ENCODE peak calls at places on chromosomes 11 and 22, in eight cellular contexts. One of them, this sample, is unnamed.

GRCh38 chr11:133476570-133477262 is 55.6 kb downstream of the OPCML start:
- DNase-seq in dorsolateral prefrontal cortex: no peak
- DNase-seq in skeletal muscle cell: no peak
- DNase-seq in hepatocyte: no peak
- DNase-seq in fibroblast of lung: no peak
- DNase-seq in heart left ventricle: no peak
- DNase-seq in colonic mucosa: no peak
- DNase-seq in GM06990: no peak
- DNase-seq in this sample: no peak

GRCh38 chr11:1239596-1240205 is 16.8 kb downstream of the MUC5B start:
- DNase-seq in fibroblast of lung: no peak
- DNase-seq in dorsolateral prefrontal cortex: no peak
- DNase-seq in heart left ventricle: no peak
- DNase-seq in colonic mucosa: no peak
- DNase-seq in hepatocyte: no peak
- DNase-seq in GM06990: no peak
- DNase-seq in skeletal muscle cell: no peak
- DNase-seq in this sample: no peak

GRCh38 chr11:91686700-91687099 is 537.9 kb upstream of the FAT3 start:
- DNase-seq in colonic mucosa: no peak
- DNase-seq in skeletal muscle cell: no peak
- DNase-seq in hepatocyte: no peak
- DNase-seq in heart left ventricle: no peak
- DNase-seq in dorsolateral prefrontal cortex: no peak
- DNase-seq in GM06990: no peak
- DNase-seq in fibroblast of lung: no peak
- DNase-seq in this sample: no peak

GRCh38 chr11:72174299-72175070 is 17.5 kb upstream of the FOLR1 start:
- DNase-seq in dorsolateral prefrontal cortex: no peak
- DNase-seq in GM06990: no peak
- DNase-seq in fibroblast of lung: no peak
- DNase-seq in heart left ventricle: no peak
- DNase-seq in hepatocyte: peak; percentile 34
- DNase-seq in colonic mucosa: peak; percentile 82
- DNase-seq in skeletal muscle cell: no peak
- DNase-seq in this sample: no peak

GRCh38 chr22:50114221-50114981 is 24.6 kb downstream of the MOV10L1 start:
- DNase-seq in fibroblast of lung: peak; percentile 81
- DNase-seq in skeletal muscle cell: peak; percentile 22
- DNase-seq in hepatocyte: peak; percentile 46
- DNase-seq in dorsolateral prefrontal cortex: no peak
- DNase-seq in GM06990: no peak
- DNase-seq in colonic mucosa: no peak
- DNase-seq in heart left ventricle: no peak
- DNase-seq in this sample: no peak

GRCh38 chr11:12598330-12599256 is 75.6 kb upstream of the TEAD1 start:
- DNase-seq in dorsolateral prefrontal cortex: no peak
- DNase-seq in heart left ventricle: no peak
- DNase-seq in skeletal muscle cell: no peak
- DNase-seq in colonic mucosa: no peak
- DNase-seq in hepatocyte: no peak
- DNase-seq in GM06990: no peak
- DNase-seq in fibroblast of lung: peak; percentile 64
- DNase-seq in this sample: peak; percentile 73

GRCh38 chr11:107623183-107623582 is 32.2 kb downstream of the ELMOD1 start:
- DNase-seq in GM06990: no peak
- DNase-seq in skeletal muscle cell: no peak
- DNase-seq in colonic mucosa: no peak
- DNase-seq in hepatocyte: no peak
- DNase-seq in dorsolateral prefrontal cortex: no peak
- DNase-seq in heart left ventricle: no peak
- DNase-seq in fibroblast of lung: no peak
- DNase-seq in this sample: no peak

GRCh38 chr11:129144256-129144655 is 47.9 kb downstream of the ARHGAP32 start:
- DNase-seq in hepatocyte: no peak
- DNase-seq in colonic mucosa: no peak
- DNase-seq in skeletal muscle cell: no peak
- DNase-seq in GM06990: no peak
- DNase-seq in fibroblast of lung: no peak
- DNase-seq in heart left ventricle: no peak
- DNase-seq in dorsolateral prefrontal cortex: no peak
- DNase-seq in this sample: no peak

GRCh38 chr11:74726547-74727182 is 4.6 kb downstream of the CHRDL2 start:
- DNase-seq in dorsolateral prefrontal cortex: peak; percentile 75
- DNase-seq in heart left ventricle: peak; percentile 80
- DNase-seq in hepatocyte: peak; percentile 91
- DNase-seq in colonic mucosa: peak; percentile 69
- DNase-seq in fibroblast of lung: peak; percentile 80
- DNase-seq in skeletal muscle cell: peak; percentile 49
- DNase-seq in GM06990: no peak
- DNase-seq in this sample: peak; percentile 29

GRCh38 chr22:21044931-21045584 is 688 bp upstream of the LRRC74B start:
- DNase-seq in fibroblast of lung: peak; percentile 57
- DNase-seq in dorsolateral prefrontal cortex: peak; percentile 65
- DNase-seq in hepatocyte: no peak
- DNase-seq in heart left ventricle: no peak
- DNase-seq in colonic mucosa: no peak
- DNase-seq in skeletal muscle cell: peak; percentile 85
- DNase-seq in GM06990: no peak
- DNase-seq in this sample: no peak

GRCh38 chr22:29072193-29072978 is 449 bp upstream of the KREMEN1 start:
- DNase-seq in colonic mucosa: peak; percentile 98
- DNase-seq in hepatocyte: peak; percentile 97
- DNase-seq in heart left ventricle: peak; percentile 93
- DNase-seq in GM06990: peak; percentile 84
- DNase-seq in fibroblast of lung: peak; percentile 53
- DNase-seq in dorsolateral prefrontal cortex: peak; percentile 60
- DNase-seq in skeletal muscle cell: no peak
- DNase-seq in this sample: peak; percentile 53
- H3K4me3 ChIP-seq in colonic mucosa: peak overlapping the region; percentile 36
- H3K4me3 ChIP-seq in hepatocyte: no peak overlapping the region
- H3K4me3 ChIP-seq in heart left ventricle: peak overlapping the region; percentile 86
- H3K4me3 ChIP-seq in GM06990: peak overlapping the region; percentile 2
- H3K4me3 ChIP-seq in fibroblast of lung: peak overlapping the region; percentile 60
- H3K4me3 ChIP-seq in dorsolateral prefrontal cortex: peak overlapping the region; percentile 76
- H3K4me3 ChIP-seq in skeletal muscle cell: peak overlapping the region; percentile 53
- H3K4me3 ChIP-seq in this sample: peak overlapping the region; percentile 28

DNA sequence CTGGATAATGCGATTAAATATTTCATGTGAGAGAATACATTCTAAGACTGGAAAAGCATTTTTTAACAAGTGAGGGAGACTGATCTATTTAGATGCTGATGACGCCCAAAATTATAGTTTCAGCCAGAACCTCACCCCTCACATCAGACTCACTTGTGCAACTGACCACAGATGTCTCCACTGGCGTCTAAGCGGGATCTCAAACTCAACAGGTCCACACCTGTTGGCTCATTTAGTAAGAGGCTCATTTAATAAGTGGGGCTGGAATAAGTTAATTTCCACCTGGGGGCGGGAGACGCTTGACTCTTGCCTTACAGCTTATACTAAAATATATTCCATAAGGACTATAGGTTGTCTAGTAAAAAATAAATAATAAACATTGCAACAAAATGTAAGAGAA is 47.5 kb downstream of the MORC2 start:
- DNase-seq in fibroblast of lung: no peak
- DNase-seq in heart left ventricle: no peak
- DNase-seq in hepatocyte: no peak
- DNase-seq in GM06990: no peak
- DNase-seq in colonic mucosa: no peak
- DNase-seq in dorsolateral prefrontal cortex: no peak
- DNase-seq in skeletal muscle cell: no peak
- DNase-seq in this sample: no peak
- H3K4me3 ChIP-seq in fibroblast of lung: peak overlapping the region; percentile 59
- H3K4me3 ChIP-seq in heart left ventricle: peak overlapping the region; percentile 55
- H3K4me3 ChIP-seq in hepatocyte: no peak overlapping the region
- H3K4me3 ChIP-seq in GM06990: no peak overlapping the region
- H3K4me3 ChIP-seq in colonic mucosa: no peak overlapping the region
- H3K4me3 ChIP-seq in dorsolateral prefrontal cortex: peak overlapping the region; percentile 56
- H3K4me3 ChIP-seq in skeletal muscle cell: no peak overlapping the region
- H3K4me3 ChIP-seq in this sample: no peak overlapping the region

GRCh38 chr22:39527481-39527961 is 5.0 kb downstream of the RPS19BP1 start:
- DNase-seq in dorsolateral prefrontal cortex: no peak
- DNase-seq in heart left ventricle: no peak
- DNase-seq in fibroblast of lung: no peak
- DNase-seq in colonic mucosa: peak; percentile 85
- DNase-seq in GM06990: no peak
- DNase-seq in hepatocyte: peak; percentile 81
- DNase-seq in skeletal muscle cell: no peak
- DNase-seq in this sample: no peak

GRCh38 chr22:39525658-39525975 is 5.3 kb downstream of the ATF4 start:
- DNase-seq in skeletal muscle cell: no peak
- DNase-seq in heart left ventricle: no peak
- DNase-seq in dorsolateral prefrontal cortex: no peak
- DNase-seq in GM06990: no peak
- DNase-seq in hepatocyte: no peak
- DNase-seq in fibroblast of lung: no peak
- DNase-seq in colonic mucosa: no peak
- DNase-seq in this sample: no peak

GRCh38 chr22:39524753-39525657 is 4.6 kb downstream of the ATF4 start:
- DNase-seq in GM06990: no peak
- DNase-seq in colonic mucosa: no peak
- DNase-seq in skeletal muscle cell: no peak
- DNase-seq in hepatocyte: no peak
- DNase-seq in dorsolateral prefrontal cortex: no peak
- DNase-seq in heart left ventricle: no peak
- DNase-seq in fibroblast of lung: no peak
- DNase-seq in this sample: no peak

GRCh38 chr22:39528080-39528661 is 4.4 kb downstream of the RPS19BP1 start:
- DNase-seq in colonic mucosa: no peak
- DNase-seq in GM06990: no peak
- DNase-seq in heart left ventricle: no peak
- DNase-seq in hepatocyte: no peak
- DNase-seq in skeletal muscle cell: no peak
- DNase-seq in dorsolateral prefrontal cortex: no peak
- DNase-seq in fibroblast of lung: no peak
- DNase-seq in this sample: no peak

DNA sequence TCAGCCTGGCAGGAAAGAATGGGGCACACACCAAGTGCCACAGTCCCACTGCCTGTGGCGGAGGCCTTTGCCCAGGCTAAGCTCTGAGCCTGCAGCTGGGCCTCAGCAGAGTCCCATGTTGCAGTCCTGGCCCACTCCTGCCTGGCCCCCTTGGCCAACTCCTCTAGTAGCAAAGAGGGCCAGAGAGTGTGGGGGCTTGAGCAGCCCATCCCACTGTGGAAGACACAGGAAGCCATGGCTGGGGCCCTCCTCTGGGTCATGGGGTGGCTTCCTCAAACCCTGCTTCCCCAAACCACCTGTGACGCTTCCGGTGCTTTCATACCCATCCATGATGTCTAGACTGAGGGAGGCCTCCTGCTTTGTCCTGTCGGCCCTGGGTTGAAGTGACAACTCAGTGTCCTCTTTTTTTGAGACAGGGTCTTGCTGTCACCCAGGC is 5.8 kb downstream of the RPS19BP1 start:
- DNase-seq in GM06990: no peak
- DNase-seq in colonic mucosa: no peak
- DNase-seq in fibroblast of lung: no peak
- DNase-seq in skeletal muscle cell: no peak
- DNase-seq in hepatocyte: no peak
- DNase-seq in dorsolateral prefrontal cortex: no peak
- DNase-seq in heart left ventricle: no peak
- DNase-seq in this sample: peak; percentile 53
- H3K4me3 ChIP-seq in GM06990: no peak overlapping the region
- H3K4me3 ChIP-seq in colonic mucosa: no peak overlapping the region
- H3K4me3 ChIP-seq in fibroblast of lung: no peak overlapping the region
- H3K4me3 ChIP-seq in skeletal muscle cell: no peak overlapping the region
- H3K4me3 ChIP-seq in hepatocyte: no peak overlapping the region
- H3K4me3 ChIP-seq in dorsolateral prefrontal cortex: no peak overlapping the region
- H3K4me3 ChIP-seq in heart left ventricle: no peak overlapping the region
- H3K4me3 ChIP-seq in this sample: no peak overlapping the region

DNA sequence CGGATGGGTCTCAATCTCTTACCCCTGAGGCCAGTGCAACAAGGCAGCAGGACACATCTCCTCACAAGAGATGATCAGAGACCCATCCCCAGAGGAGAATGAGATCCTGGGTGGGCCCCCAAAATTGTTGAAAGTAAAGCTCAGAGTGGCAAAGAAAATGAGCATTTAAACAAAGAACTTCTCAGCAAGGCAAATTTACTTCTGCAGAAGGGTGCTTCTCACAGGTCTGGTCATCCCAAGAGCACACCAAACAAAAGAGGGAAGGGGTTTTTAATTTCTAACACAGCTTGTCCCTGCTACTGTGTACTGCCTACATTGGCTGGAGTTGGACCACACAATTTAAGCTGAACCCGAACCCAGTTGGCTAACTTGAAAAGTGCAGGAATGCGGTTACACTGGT is 1628.6 kb upstream of the RAG2 start:
- DNase-seq in fibroblast of lung: no peak
- DNase-seq in dorsolateral prefrontal cortex: no peak
- DNase-seq in hepatocyte: no peak
- DNase-seq in skeletal muscle cell: no peak
- DNase-seq in colonic mucosa: no peak
- DNase-seq in GM06990: no peak
- DNase-seq in heart left ventricle: no peak
- DNase-seq in this sample: no peak
- H3K4me3 ChIP-seq in fibroblast of lung: no peak overlapping the region
- H3K4me3 ChIP-seq in dorsolateral prefrontal cortex: no peak overlapping the region
- H3K4me3 ChIP-seq in hepatocyte: no peak overlapping the region
- H3K4me3 ChIP-seq in skeletal muscle cell: no peak overlapping the region
- H3K4me3 ChIP-seq in colonic mucosa: no peak overlapping the region
- H3K4me3 ChIP-seq in GM06990: no peak overlapping the region
- H3K4me3 ChIP-seq in heart left ventricle: no peak overlapping the region
- H3K4me3 ChIP-seq in this sample: no peak overlapping the region

This sample was measured in Jurkat, Clone E6-1.